ENCODE peak calls at places on chromosomes 3 and 15, in four cellular contexts. V is HCT116, I is astrocyte of the cerebellum, R is astrocyte of the spinal cord. C is an unnamed sample.

GRCh38 chr3:69927571-69927970 is 72.0 kb upstream of the SAMMSON start:
- DNase-seq in V (no peak), R (no peak), I (no peak), C (no peak)

GRCh38 chr3:105606052-105606451 is 239.3 kb downstream of the ALCAM start:
- DNase-seq in R (peak; percentile 64), I (no peak), V (no peak), C (peak; percentile 21)

GRCh38 chr15:50134524-50135024 is 15.5 kb upstream of the ATP8B4 start:
- DNase-seq in V (no peak), R (peak; percentile 85), I (peak; percentile 45), C (peak; percentile 42)

GRCh38 chr15:78360426-78360825 is 20.3 kb downstream of the CRABP1 start:
- DNase-seq in R (no peak), I (no peak), V (no peak), C (no peak)

GRCh38 chr3:16884084-16884747 is 539 bp upstream of the PLCL2 start:
- DNase-seq in R (peak; percentile 52), V (no peak), I (no peak), C (no peak)

GRCh38 chr15:22873204-22873701 is 34.8 kb downstream of the NIPA2 start:
- DNase-seq in V (no peak), R (peak; percentile 90), I (peak; percentile 91), C (peak; percentile 42)

GRCh38 chr3:39501982-39502837 is 34.7 kb downstream of the MOBP start:
- DNase-seq in R (no peak), V (no peak), I (no peak), C (no peak)

GRCh38 chr3:81406318-81406717 is 355.1 kb downstream of the GBE1 start:
- DNase-seq in V (no peak), R (no peak), I (no peak), C (no peak)

GRCh38 chr3:146091397-146091796 is 69.6 kb downstream of the PLOD2 start:
- DNase-seq in I (no peak), R (no peak), V (no peak), C (no peak)

GRCh38 chr3:23968467-23969184 is 23.5 kb downstream of the NR1D2 start:
- DNase-seq in V (no peak), R (peak; percentile 14), I (no peak), C (no peak)

GRCh38 chr3:185708392-185708791 is 116.5 kb downstream of the IGF2BP2 start:
- DNase-seq in V (no peak), R (no peak), I (no peak), C (no peak)

GRCh38 chr15:68994981-68995753 is 19.3 kb upstream of the NOX5 start:
- DNase-seq in R (no peak), I (no peak), V (no peak), C (no peak)

GRCh38 chr3:54535619-54536018 is 392.2 kb downstream of the LRTM1 start:
- DNase-seq in V (no peak), R (no peak), I (no peak), C (no peak)

GRCh38 chr3:54536450-54536849 is 391.4 kb downstream of the LRTM1 start:
- DNase-seq in R (no peak), V (no peak), I (no peak), C (no peak)

GRCh38 chr3:54537506-54537905 is 390.4 kb downstream of the LRTM1 start:
- DNase-seq in V (no peak), I (no peak), R (no peak), C (no peak)

GRCh38 chr3:54541369-54541768 is 386.5 kb downstream of the LRTM1 start:
- DNase-seq in R (no peak), V (no peak), I (no peak), C (no peak)

GRCh38 chr3:54538346-54538745 is 389.5 kb downstream of the LRTM1 start:
- DNase-seq in I (no peak), V (no peak), R (no peak), C (no peak)
- TF ChIP-seq CTCF in I (no peak), V (no peak), R (no peak), C (no peak)

GRCh38 chr3:115436767-115437301 is 186.5 kb upstream of the GAP43 start:
- DNase-seq in V (peak; percentile 24), I (peak; percentile 57), R (peak; percentile 93), C (peak; percentile 66)
- TF ChIP-seq CTCF in V (peak; percentile 21), I (peak; percentile 49), R (peak; percentile 54), C (peak; percentile 48)

GRCh38 chr3:119367000-119367399 is 72.8 kb downstream of the ARHGAP31 start:
- DNase-seq in I (no peak), V (no peak), R (no peak), C (no peak)
- TF ChIP-seq CTCF in I (no peak), V (no peak), R (no peak), C (no peak)

GRCh38 chr15:91855684-91856553 is 2.4 kb downstream of the SLCO3A1 start:
- DNase-seq in I (no peak), V (no peak), R (no peak), C (no peak)
- TF ChIP-seq CTCF in I (peak; percentile 18), V (peak; percentile 46), R (peak; percentile 24), C (peak; percentile 23)

GRCh38 chr15:52217186-52217585 is 26.0 kb upstream of the GNB5 start:
- DNase-seq in R (no peak), V (no peak), I (no peak), C (no peak)
- TF ChIP-seq CTCF in R (no peak), V (peak; percentile 50), I (no peak), C (no peak)

DNA sequence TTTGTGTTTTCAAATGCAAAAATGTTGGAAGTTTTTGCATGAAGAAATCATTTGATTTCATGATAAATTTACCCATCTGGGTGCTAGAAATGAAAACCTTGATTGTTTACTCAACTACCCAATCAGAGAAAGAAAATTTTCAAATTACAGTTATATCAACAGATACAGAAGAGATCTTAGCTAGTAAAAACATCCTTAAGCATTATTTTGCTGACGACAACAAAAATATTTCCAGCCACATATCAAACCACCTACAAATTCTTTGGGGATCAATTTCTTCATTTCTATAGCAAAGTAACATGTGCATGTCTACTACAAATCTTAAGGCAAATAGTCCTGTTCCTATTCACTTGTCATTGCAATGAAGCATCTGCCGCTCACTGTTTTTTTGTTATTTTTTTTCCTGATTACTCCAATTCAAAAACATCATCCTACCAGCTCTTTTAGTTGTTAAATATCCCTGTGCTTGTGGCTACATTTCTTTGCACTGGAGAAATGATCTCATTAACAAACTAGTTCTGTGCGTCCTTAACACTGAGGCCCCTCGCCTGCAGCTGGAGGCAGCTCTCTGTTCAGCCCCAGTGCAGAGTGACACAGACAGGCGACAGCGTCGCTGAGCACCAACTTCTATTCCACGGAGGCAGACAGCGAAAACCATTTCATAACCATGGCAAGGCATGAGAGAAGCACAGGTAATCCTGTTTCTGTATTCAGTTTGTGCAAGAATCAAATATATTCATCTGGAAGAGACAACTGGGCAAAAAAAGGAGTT is 530.4 kb downstream of the ZIC1 start:
- DNase-seq in R (peak; percentile 27), V (no peak), I (no peak), C (no peak)
- TF ChIP-seq CTCF in R (no peak), V (no peak), I (no peak), C (no peak)

DNA sequence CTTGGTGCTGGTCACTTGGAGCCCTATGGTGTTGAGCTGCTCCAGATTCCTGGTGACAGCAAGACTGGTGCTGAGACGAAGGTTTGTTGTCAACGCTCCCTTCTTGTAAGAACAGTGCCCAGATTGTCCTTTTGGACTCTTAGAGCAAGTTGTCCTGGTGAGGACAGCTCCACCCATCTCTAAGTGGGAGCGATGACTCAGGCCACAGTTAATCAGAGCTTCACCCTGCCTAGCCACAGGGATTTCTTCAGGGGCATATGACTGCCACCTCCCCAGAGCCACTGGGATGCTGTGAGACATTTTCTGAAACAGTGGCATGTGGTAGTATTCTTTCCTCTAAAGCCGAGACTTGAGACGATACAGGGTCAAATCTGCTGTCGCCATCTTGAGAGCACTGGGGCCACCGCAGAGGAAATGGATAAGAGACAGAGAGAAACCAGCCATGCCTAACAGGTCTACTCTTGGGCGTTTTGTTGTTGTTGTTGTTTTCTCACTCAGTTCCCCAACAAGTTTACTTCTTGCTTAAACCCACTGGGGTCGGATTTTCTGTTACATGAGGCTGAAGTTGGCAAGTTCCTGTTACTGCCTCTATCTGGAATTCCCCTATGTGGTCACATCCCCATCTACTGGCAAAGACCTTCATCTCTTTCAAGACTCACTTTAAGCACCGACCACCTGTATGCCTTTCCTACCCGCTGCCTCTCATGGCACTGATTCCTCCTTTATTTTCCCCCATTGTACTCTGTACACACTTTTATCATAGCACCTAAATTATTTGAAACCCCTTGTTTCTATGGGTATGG is 16.0 kb upstream of the PCOLCE2 start:
- DNase-seq in R (peak; percentile 34), I (no peak), V (no peak), C (no peak)
- TF ChIP-seq CTCF in R (peak; percentile 41), I (peak; percentile 5), V (peak; percentile 13), C (no peak)

GRCh38 chr15:85327820-85328219 is 52.6 kb upstream of the AKAP13 start:
- DNase-seq in V (no peak), R (no peak), I (no peak), C (no peak)

GRCh38 chr15:85318732-85319076 is 61.7 kb upstream of the AKAP13 start:
- DNase-seq in V (no peak), I (no peak), R (no peak), C (no peak)

GRCh38 chr15:85329561-85330421 is 50.6 kb upstream of the AKAP13 start:
- DNase-seq in V (no peak), R (peak; percentile 74), I (no peak), C (no peak)

GRCh38 chr15:85324202-85324601 is 56.2 kb upstream of the AKAP13 start:
- DNase-seq in R (peak; percentile 33), I (no peak), V (no peak), C (no peak)
- TF ChIP-seq CTCF in R (no peak), I (no peak), V (no peak), C (no peak)